ENCODE peak calls at places on chromosomes 5 and 9, in seven cellular contexts. B is lower lobe of right lung; T is H54; L is stimulated activated CD8-positive, alpha-beta memory T cell treated with anti-CD3 and anti-CD28 coated beads, Interleukin-15, amount 100 ng/mL, for 1 hour; A is iPS DF 6.9; H is hippocampal formation; F is AG04450. C is an unnamed sample.
A peak's percentile ranks its signal among the peaks of the same experiment; 100 is the strongest.

GRCh38 chr5:120372899-120373298 is 91.2 kb upstream of the PRR16 start:
- DNase-seq in A (no peak), H (no peak), B (no peak), F (no peak), T (no peak), L (no peak), C (no peak)

GRCh38 chr9:114006931-114007691 is 71.0 kb downstream of the AMBP start:
- DNase-seq in A (no peak), B (no peak), H (no peak), F (no peak), T (no peak), L (no peak), C (no peak)

GRCh38 chr5:179113945-179114641 is 53.9 kb downstream of the ZNF354C start:
- DNase-seq in F (no peak), H (no peak), A (no peak), L (no peak), B (no peak), T (no peak), C (no peak)

GRCh38 chr5:160188151-160188967 is 40.9 kb upstream of the FABP6 start:
- DNase-seq in A (no peak), T (no peak), B (peak; percentile 63), F (no peak), H (no peak), L (no peak), C (peak; percentile 29)

GRCh38 chr9:87465791-87466190 is 31.9 kb upstream of the DAPK1 start:
- DNase-seq in H (no peak), A (no peak), F (no peak), T (no peak), L (no peak), B (no peak), C (no peak)

GRCh38 chr5:79806741-79807140 is 117.1 kb downstream of the CMYA5 start:
- DNase-seq in H (peak; percentile 35), L (no peak), F (no peak), A (no peak), T (no peak), B (no peak), C (no peak)

GRCh38 chr5:35478856-35479682 is 138.6 kb upstream of the SPEF2 start:
- DNase-seq in L (no peak), A (no peak), F (no peak), H (no peak), B (no peak), T (peak; percentile 15), C (no peak)

GRCh38 chr9:84512493-84512892 is 157.0 kb upstream of the NTRK2 start:
- DNase-seq in T (no peak), F (no peak), A (no peak), B (no peak), L (no peak), H (no peak), C (no peak)

GRCh38 chr9:132547976-132548730 is 34.3 kb upstream of the BARHL1 start:
- DNase-seq in L (no peak), H (no peak), B (no peak), T (no peak), A (no peak), F (no peak), C (no peak)

GRCh38 chr5:16271851-16272250 is 92.3 kb upstream of the MARCHF11 start:
- DNase-seq in F (no peak), H (no peak), A (no peak), T (no peak), B (no peak), L (no peak), C (no peak)

GRCh38 chr9:95506692-95507455 is 9.9 kb downstream of the PTCH1 start:
- DNase-seq in H (peak; percentile 87), A (no peak), F (no peak), T (peak; percentile 78), L (no peak), B (no peak), C (no peak)

GRCh38 chr5:74950836-74951515 is 84.8 kb upstream of the FAM169A start:
- DNase-seq in A (no peak), B (no peak), F (no peak), H (no peak), L (no peak), T (no peak), C (no peak)

GRCh38 chr5:79560774-79561524 is 47.0 kb upstream of the HOMER1 start:
- DNase-seq in T (no peak), H (no peak), B (no peak), L (no peak), F (no peak), A (no peak), C (no peak)

GRCh38 chr5:78008356-78008967 is 232.3 kb upstream of the TBCA start:
- DNase-seq in T (no peak), H (peak; percentile 84), L (no peak), B (no peak), F (no peak), A (no peak), C (peak; percentile 9)

GRCh38 chr9:103942652-103943051 is 151.5 kb upstream of the SMC2 start:
- DNase-seq in F (no peak), B (no peak), H (no peak), T (no peak), A (no peak), L (no peak), C (no peak)

GRCh38 chr5:94562327-94562971 is 56.0 kb downstream of the KIAA0825 start:
- DNase-seq in H (no peak), A (no peak), L (no peak), F (no peak), B (no peak), T (no peak), C (no peak)

GRCh38 chr5:53601570-53601969 is 41.1 kb downstream of the NDUFS4 start:
- DNase-seq in F (no peak), H (no peak), B (no peak), A (no peak), L (no peak), T (no peak), C (no peak)

GRCh38 chr5:33423018-33423630 is 17.6 kb upstream of the TARS1 start:
- DNase-seq in H (peak; percentile 10), T (no peak), L (no peak), B (no peak), F (no peak), A (no peak), C (no peak)